ENCODE peak calls at places on chromosomes 4 and X, in seven cellular contexts. A is lung; T is WERI-Rb-1; D is CD8-positive, alpha-beta T cell; W is ovary; S is heart left ventricle; P is endothelial cell of umbilical vein. L is an unnamed sample.

GRCh38 chrX:153459976-153460375 is 10.4 kb downstream of the HAUS7 start:
- DNase-seq in A (no peak), T (no peak), D (no peak), W (no peak), S (peak; percentile 12), P (peak; percentile 71), L (no peak)

GRCh38 chr4:187993827-187994226 is 1.7 kb upstream of the ZFP42 start:
- DNase-seq in A (no peak), T (no peak), D (no peak), W (no peak), S (no peak), P (no peak), L (peak; percentile 56)

GRCh38 chr4:5772528-5773270 is 61.7 kb downstream of the EVC start:
- DNase-seq in A (no peak), T (no peak), D (no peak), W (no peak), S (no peak), P (no peak), L (no peak)

GRCh38 chr4:1232661-1233621 is 16.0 kb downstream of the CTBP1 start:
- DNase-seq in A (no peak), T (no peak), D (no peak), W (no peak), S (peak; percentile 57), P (peak; percentile 92), L (peak; percentile 47)

GRCh38 chr4:153223418-153223792 is 19.2 kb downstream of the TRIM2 start:
- DNase-seq in A (no peak), T (no peak), D (no peak), W (no peak), S (no peak), P (no peak), L (no peak)

GRCh38 chr4:187668683-187669082 is 326.9 kb upstream of the ZFP42 start:
- DNase-seq in A (no peak), T (no peak), D (no peak), W (no peak), S (no peak), P (no peak), L (no peak)

GRCh38 chrX:34555481-34555880 is 101.6 kb downstream of the TMEM47 start:
- DNase-seq in A (no peak), T (no peak), D (no peak), W (no peak), S (no peak), P (no peak), L (peak; percentile 25)

GRCh38 chr4:6847134-6847533 is 62.5 kb upstream of the TBC1D14 start:
- DNase-seq in A (no peak), T (no peak), D (no peak), W (no peak), S (no peak), P (no peak), L (no peak)

GRCh38 chr4:113673450-113673849 is 88.1 kb downstream of the CAMK2D start:
- DNase-seq in A (no peak), T (peak; percentile 33), D (peak; percentile 50), W (no peak), S (no peak), P (no peak), L (no peak)

GRCh38 chr4:14887842-14888433 is 114.3 kb upstream of the CPEB2 start:
- DNase-seq in A (no peak), T (no peak), D (no peak), W (no peak), S (no peak), P (no peak), L (no peak)
- H3K27ac ChIP-seq in A (no peak overlapping the region), T (no peak overlapping the region), D (no peak overlapping the region), W (no peak overlapping the region), S (no peak overlapping the region), P (no peak overlapping the region), L (no peak overlapping the region)

GRCh38 chr4:81452452-81453011 is 19.2 kb downstream of the RASGEF1B start:
- DNase-seq in A (no peak), T (no peak), D (no peak), W (no peak), S (no peak), P (no peak), L (no peak)
- H3K36me3 ChIP-seq in A (peaks cover 19% of the 10 kb centered on the region), T (peaks cover 100% of the 10 kb centered on the region), D (peaks cover 24% of the 10 kb centered on the region), W (no peaks in the 10 kb centered on the region), S (peaks cover 68% of the 10 kb centered on the region), P (no peaks in the 10 kb centered on the region), L (no peaks in the 10 kb centered on the region)

GRCh38 chr4:109746728-109747127 is 16.9 kb upstream of the PLA2G12A start:
- DNase-seq in A (no peak), T (no peak), D (no peak), W (no peak), S (no peak), P (no peak), L (no peak)

GRCh38 chr4:109749388-109750082 is 19.7 kb upstream of the PLA2G12A start:
- DNase-seq in A (no peak), T (no peak), D (no peak), W (no peak), S (no peak), P (no peak), L (no peak)

GRCh38 chr4:109750652-109751244 is 20.9 kb upstream of the PLA2G12A start:
- DNase-seq in A (no peak), T (no peak), D (no peak), W (no peak), S (no peak), P (no peak), L (no peak)

GRCh38 chr4:109745830-109746229 is 16.0 kb upstream of the PLA2G12A start:
- DNase-seq in A (no peak), T (no peak), D (no peak), W (no peak), S (no peak), P (no peak), L (no peak)

DNA sequence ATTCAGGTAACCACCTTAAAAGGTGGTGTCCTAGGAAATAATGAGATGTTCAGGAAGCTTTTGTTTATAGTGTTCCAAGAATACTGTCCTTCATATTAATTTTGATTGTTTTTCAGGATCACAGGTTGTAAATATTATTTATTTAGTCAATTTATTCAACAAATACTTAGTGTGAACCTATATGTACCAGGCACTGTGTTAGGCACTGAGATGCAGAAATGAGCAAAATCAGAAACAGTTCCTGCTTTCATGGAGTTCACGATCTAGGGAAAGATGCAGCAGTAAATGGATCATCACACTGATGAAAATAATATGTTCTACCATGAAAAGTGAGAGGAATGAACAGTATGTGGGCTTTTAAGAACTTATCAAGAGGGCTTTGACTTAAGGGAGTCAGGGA is 18.2 kb upstream of the PLA2G12A start:
- DNase-seq in A (no peak), T (no peak), D (no peak), W (no peak), S (no peak), P (no peak), L (no peak)
- H3K27ac ChIP-seq in A (no peak overlapping the region), T (no peak overlapping the region), D (no peak overlapping the region), W (no peak overlapping the region), S (no peak overlapping the region), P (no peak overlapping the region), L (no peak overlapping the region)

GRCh38 chrX:154779261-154779660 is 16.6 kb downstream of the DKC1 start:
- DNase-seq in A (no peak), T (no peak), D (no peak), W (no peak), S (no peak), P (no peak), L (no peak)

GRCh38 chrX:154775611-154776349 is 13.1 kb downstream of the DKC1 start:
- DNase-seq in A (no peak), T (no peak), D (no peak), W (no peak), S (peak; percentile 35), P (no peak), L (peak; percentile 12)

GRCh38 chrX:154776753-154777152 is 14.1 kb downstream of the DKC1 start:
- DNase-seq in A (no peak), T (no peak), D (no peak), W (no peak), S (no peak), P (no peak), L (no peak)

DNA sequence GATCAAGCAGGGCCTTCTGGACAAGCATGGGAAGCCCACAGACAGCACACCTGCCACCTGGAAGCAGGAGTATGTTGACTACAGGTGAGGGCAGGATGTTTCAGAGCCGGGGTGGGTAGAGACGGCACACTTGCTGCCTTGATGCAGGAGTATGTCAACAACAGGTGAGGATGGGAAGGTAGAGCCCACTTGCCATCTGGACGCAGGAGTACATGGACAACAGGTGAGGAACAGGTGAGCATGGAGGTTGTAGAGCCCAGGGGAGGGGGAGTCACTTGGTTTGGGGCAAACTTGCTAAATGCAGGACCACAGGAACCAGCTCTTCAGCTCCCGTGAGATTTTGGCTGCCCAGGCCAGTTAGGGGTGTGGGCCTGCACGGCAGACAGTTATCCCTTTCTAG is 12.0 kb downstream of the DKC1 start:
- DNase-seq in A (no peak), T (no peak), D (no peak), W (no peak), S (no peak), P (no peak), L (no peak)
- H3K36me3 ChIP-seq in A (peaks cover 22% of the 10 kb centered on the region), T (peaks cover 91% of the 10 kb centered on the region), D (peaks cover 26% of the 10 kb centered on the region), W (no peaks in the 10 kb centered on the region), S (peaks cover 81% of the 10 kb centered on the region), P (peaks cover 35% of the 10 kb centered on the region), L (peaks cover 64% of the 10 kb centered on the region)

DNA sequence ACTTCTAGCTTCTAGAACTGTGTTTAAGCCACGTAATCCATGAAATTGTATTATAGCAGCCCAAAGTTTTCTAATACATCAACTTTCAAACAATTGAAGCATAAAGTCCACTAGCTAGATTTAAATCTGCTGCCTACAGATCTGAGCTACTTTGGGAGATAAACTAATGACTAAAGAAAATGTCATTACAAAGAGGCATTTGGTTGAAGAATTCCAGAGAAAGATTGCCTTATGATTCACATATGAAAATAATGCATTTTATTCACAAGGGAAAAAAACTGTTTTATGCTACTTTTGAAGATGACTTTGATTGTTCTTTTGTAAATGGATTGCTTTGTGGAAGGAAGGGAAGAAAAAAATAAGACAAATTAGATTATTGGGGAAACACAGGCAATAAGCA is 124.1 kb upstream of the SLIT2 start:
- DNase-seq in A (no peak), T (no peak), D (no peak), W (no peak), S (no peak), P (no peak), L (no peak)
- H3K27ac ChIP-seq in A (no peak overlapping the region), T (no peak overlapping the region), D (no peak overlapping the region), W (no peak overlapping the region), S (no peak overlapping the region), P (no peak overlapping the region), L (no peak overlapping the region)

GRCh38 chr4:56477192-56477706 is 9.8 kb downstream of the SRP72 start:
- DNase-seq in A (no peak), T (no peak), D (no peak), W (no peak), S (no peak), P (no peak), L (no peak)

GRCh38 chr4:56480691-56481090 is 13.3 kb downstream of the SRP72 start:
- DNase-seq in A (no peak), T (no peak), D (no peak), W (no peak), S (no peak), P (no peak), L (no peak)

GRCh38 chr4:56475917-56476316 is 8.5 kb downstream of the SRP72 start:
- DNase-seq in A (no peak), T (no peak), D (no peak), W (no peak), S (no peak), P (no peak), L (no peak)
- H3K36me3 ChIP-seq in A (peaks cover 21% of the 10 kb centered on the region), T (peaks cover 77% of the 10 kb centered on the region), D (peaks cover 45% of the 10 kb centered on the region), W (no peaks in the 10 kb centered on the region), S (peaks cover 100% of the 10 kb centered on the region), P (peaks cover 11% of the 10 kb centered on the region), L (peaks cover 40% of the 10 kb centered on the region)

L was measured in A673.